ENCODE peak calls at places on chromosomes 4 and X, in four cellular contexts. G is myocyte, W is Ammon's horn, C is mucosa of descending colon. O is an unnamed sample.

GRCh38 chrX:136909119-136909705 is 28.7 kb upstream of the RBMX start:
- DNase-seq in G (peak), W (peak), C (peak), O (peak)

GRCh38 chrX:150813922-150814321 is 84.5 kb downstream of the CD99L2 start:
- DNase-seq in G (peak), W (no peak), C (no peak), O (peak)

GRCh38 chrX:663841-664240 is 33.2 kb downstream of the SHOX start:
- DNase-seq in G (no peak), W (no peak), C (no peak), O (no peak)

GRCh38 chr4:175443547-175443946 is 368.5 kb downstream of the GPM6A start:
- DNase-seq in G (no peak), W (no peak), C (no peak), O (no peak)

GRCh38 chr4:108171541-108172230 is 3.0 kb upstream of the LEF1 start:
- DNase-seq in G (no peak), W (no peak), C (peak), O (no peak)

GRCh38 chr4:104983615-104984179 is 163.0 kb upstream of the TET2 start:
- DNase-seq in G (no peak), W (no peak), C (no peak), O (no peak)

GRCh38 chrX:40108959-40109287 is 11.2 kb upstream of the BCOR start:
- DNase-seq in G (peak), W (no peak), C (peak), O (peak)

GRCh38 chr4:3368841-3369760 is 72.7 kb upstream of the HGFAC start:
- DNase-seq in G (peak), W (peak), C (no peak), O (no peak)

GRCh38 chrX:44874481-44875184 is 1.6 kb downstream of the KDM6A start:
- DNase-seq in G (peak), W (peak), C (no peak), O (no peak)

GRCh38 chrX:120426599-120426998 is 42.5 kb downstream of the LAMP2 start:
- DNase-seq in G (no peak), W (no peak), C (no peak), O (no peak)

GRCh38 chrX:151902813-151903591 is 9.7 kb upstream of the MAGEA4 start:
- DNase-seq in G (peak), W (no peak), C (peak), O (peak)

GRCh38 chr4:161252520-161253141 is 911.2 kb downstream of the FSTL5 start:
- DNase-seq in G (peak), W (peak), C (no peak), O (no peak)

GRCh38 chrX:24425806-24426205 is 39.3 kb upstream of the PDK3 start:
- DNase-seq in G (no peak), W (no peak), C (no peak), O (no peak)

GRCh38 chr4:138279286-138279685 is 37.1 kb upstream of the SLC7A11 start:
- DNase-seq in G (no peak), W (no peak), C (no peak), O (no peak)

GRCh38 chr4:84578540-84579409 is 4.2 kb upstream of the CDS1 start:
- DNase-seq in G (peak), W (peak), C (no peak), O (peak)

GRCh38 chrX:39757971-39758370 is 339.8 kb downstream of the BCOR start:
- DNase-seq in G (peak), W (no peak), C (no peak), O (peak)

GRCh38 chrX:111100191-111100590 is 4.2 kb downstream of the PAK3 start:
- DNase-seq in G (peak), W (peak), C (no peak), O (peak)

GRCh38 chr4:139676913-139677585 is 11.4 kb downstream of the MGST2 start:
- DNase-seq in G (no peak), W (no peak), C (no peak), O (no peak)

GRCh38 chr4:59122626-59123025 is 2012.4 kb upstream of the IGFBP7 start:
- DNase-seq in G (no peak), W (no peak), C (no peak), O (no peak)

GRCh38 chr4:100985576-100985975 is 361.8 kb downstream of the PPP3CA start:
- DNase-seq in G (no peak), W (no peak), C (no peak), O (no peak)

GRCh38 chrX:40107291-40108083 is 9.7 kb upstream of the BCOR start:
- DNase-seq in G (no peak), W (no peak), C (peak), O (peak)

GRCh38 chr4:86218721-86219481 is 141.0 kb downstream of the MAPK10 start:
- DNase-seq in G (no peak), W (no peak), C (no peak), O (no peak)

GRCh38 chr4:10879411-10880110 is 195.0 kb upstream of the CLNK start:
- DNase-seq in G (peak), W (no peak), C (no peak), O (no peak)

GRCh38 chr4:157072002-157072401 is 3.9 kb upstream of the GLRB start:
- DNase-seq in G (no peak), W (no peak), C (no peak), O (peak)

GRCh38 chr4:150722908-150723362 is 141.0 kb downstream of the MAB21L2 start:
- DNase-seq in G (peak), W (peak), C (peak), O (no peak)

GRCh38 chrX:67570839-67571238 is 27.0 kb downstream of the AR start:
- DNase-seq in G (no peak), W (no peak), C (no peak), O (no peak)

GRCh38 chrX:54292755-54293154 is 65.1 kb downstream of the WNK3 start:
- DNase-seq in G (no peak), W (no peak), C (no peak), O (no peak)

GRCh38 chr4:85825937-85826678 is 351.2 kb downstream of the ARHGAP24 start:
- DNase-seq in G (peak), W (peak), C (no peak), O (peak)

GRCh38 chr4:19930742-19931141 is 321.0 kb upstream of the SLIT2 start:
- DNase-seq in G (no peak), W (no peak), C (no peak), O (no peak)

GRCh38 chrX:101415180-101416130 is 7.4 kb downstream of the HNRNPH2 start:
- DNase-seq in G (peak), W (peak), C (no peak), O (peak)

GRCh38 chr4:78684196-78685079 is 91.7 kb upstream of the BMP2K start:
- DNase-seq in G (peak), W (no peak), C (no peak), O (peak)

GRCh38 chr4:118814054-118814453 is 21.9 kb downstream of the SEC24D start:
- DNase-seq in G (no peak), W (no peak), C (no peak), O (no peak)

GRCh38 chr4:182089326-182089725 is 153.9 kb upstream of the TENM3 start:
- DNase-seq in G (no peak), W (no peak), C (no peak), O (no peak)

GRCh38 chr4:108693819-108694218 is 43.4 kb downstream of the OSTC start:
- DNase-seq in G (no peak), W (no peak), C (no peak), O (no peak)

GRCh38 chr4:78059524-78059889 is 2.4 kb downstream of the FRAS1 start:
- DNase-seq in G (peak), W (peak), C (peak), O (peak)

GRCh38 chr4:105896461-105896939 is 1.2 kb downstream of the NPNT start:
- DNase-seq in G (no peak), W (no peak), C (no peak), O (no peak)

GRCh38 chrX:155046129-155046810 is 19.6 kb downstream of the FUNDC2 start:
- DNase-seq in G (peak), W (no peak), C (no peak), O (no peak)

O was measured in HFFc6.